ENCODE peak calls at places on chromosomes 1 and 21, in seven cellular contexts. N is ovary; I is SW480; Q is stimulated activated CD8-positive, alpha-beta memory T cell treated with anti-CD3 and anti-CD28 coated beads, Interleukin-4, amount 100 ng/mL, for 48 hours; D is stimulated activated CD4-positive, alpha-beta T cell treated with anti-CD3 and anti-CD28 coated beads, TNF-alpha, amount 100 ng/mL, for 4 hours; U is LNCaP clone FGC; W is Daoy. X is an unnamed sample.

GRCh38 chr1:226598455-226598849 is 49.9 kb downstream of the STUM start:
- DNase-seq in N (no peak), I (no peak), Q (no peak), D (no peak), U (no peak), W (no peak), X (peak)

GRCh38 chr1:3522112-3522511 is 67.6 kb downstream of the ARHGEF16 start:
- DNase-seq in N (no peak), I (no peak), Q (no peak), D (no peak), U (no peak), W (no peak), X (no peak)

GRCh38 chr1:214043167-214043566 is 55.4 kb downstream of the PROX1 start:
- DNase-seq in N (no peak), I (no peak), Q (no peak), D (no peak), U (no peak), W (no peak), X (no peak)

GRCh38 chr1:244672961-244673695 is 20.2 kb downstream of the DESI2 start:
- DNase-seq in N (peak), I (no peak), Q (no peak), D (no peak), U (no peak), W (no peak), X (no peak)

GRCh38 chr1:200028586-200029034 is 1.1 kb downstream of the NR5A2 start:
- DNase-seq in N (no peak), I (no peak), Q (no peak), D (no peak), U (no peak), W (no peak), X (no peak)

GRCh38 chr21:22597660-22598255 is 1599.5 kb downstream of the NCAM2 start:
- DNase-seq in N (no peak), I (no peak), Q (no peak), D (no peak), U (no peak), W (peak), X (no peak)

GRCh38 chr21:14968029-14968428 is 96.8 kb downstream of the NRIP1 start:
- DNase-seq in N (no peak), I (no peak), Q (no peak), D (no peak), U (no peak), W (no peak), X (no peak)

GRCh38 chr21:46543306-46543705 is 61.6 kb downstream of the S100B start:
- DNase-seq in N (no peak), I (no peak), Q (no peak), D (no peak), U (no peak), W (no peak), X (no peak)

GRCh38 chr1:157648317-157648716 is 50.4 kb upstream of the FCRL4 start:
- DNase-seq in N (no peak), I (no peak), Q (no peak), D (no peak), U (no peak), W (no peak), X (no peak)

GRCh38 chr1:27672750-27673112 is 739 bp upstream of the IFI6 start:
- DNase-seq in N (no peak), I (no peak), Q (no peak), D (no peak), U (no peak), W (no peak), X (no peak)

GRCh38 chr21:45662623-45663015 is 19.1 kb downstream of the PCBP3 start:
- DNase-seq in N (no peak), I (no peak), Q (no peak), D (no peak), U (peak), W (no peak), X (no peak)

GRCh38 chr1:23927097-23927496 is 13.9 kb upstream of the CNR2 start:
- DNase-seq in N (no peak), I (no peak), Q (no peak), D (no peak), U (no peak), W (no peak), X (no peak)

GRCh38 chr1:85884372-85885035 is 176.3 kb upstream of the ZNHIT6 start:
- DNase-seq in N (no peak), I (peak), Q (no peak), D (no peak), U (no peak), W (peak), X (no peak)

GRCh38 chr1:73722055-73722454 is 475.9 kb downstream of the LRRIQ3 start:
- DNase-seq in N (no peak), I (no peak), Q (no peak), D (no peak), U (no peak), W (no peak), X (no peak)

GRCh38 chr1:58432813-58433668 is 113.5 kb downstream of the OMA1 start:
- DNase-seq in N (peak), I (peak), Q (no peak), D (no peak), U (no peak), W (peak), X (no peak)

GRCh38 chr21:41600116-41600515 is 92.2 kb upstream of the TMPRSS2 start:
- DNase-seq in N (no peak), I (no peak), Q (no peak), D (no peak), U (no peak), W (no peak), X (peak)

GRCh38 chr1:226687476-226687875 is 51.6 kb downstream of the ITPKB start:
- DNase-seq in N (no peak), I (peak), Q (peak), D (no peak), U (no peak), W (no peak), X (no peak)

GRCh38 chr1:116259665-116260064 is 113.4 kb upstream of the ATP1A1 start:
- DNase-seq in N (no peak), I (no peak), Q (no peak), D (no peak), U (no peak), W (no peak), X (no peak)

GRCh38 chr1:84780000-84780716 is 89.9 kb upstream of the SSX2IP start:
- DNase-seq in N (no peak), I (no peak), Q (peak), D (no peak), U (no peak), W (peak), X (no peak)

GRCh38 chr1:40532062-40532389 is 589 bp downstream of the ZNF684 start:
- DNase-seq in N (no peak), I (no peak), Q (no peak), D (no peak), U (no peak), W (no peak), X (no peak)

GRCh38 chr1:205455581-205456382 is at the start of gene BLACAT1:
- DNase-seq in N (no peak), I (no peak), Q (no peak), D (no peak), U (no peak), W (no peak), X (no peak)

GRCh38 chr21:42524341-42525227 is 10.9 kb downstream of the SLC37A1 start:
- DNase-seq in N (peak), I (peak), Q (peak), D (no peak), U (peak), W (peak), X (peak)

GRCh38 chr1:99965646-99966375 is 4.0 kb upstream of the SLC35A3 start:
- DNase-seq in N (no peak), I (no peak), Q (no peak), D (no peak), U (peak), W (no peak), X (no peak)

GRCh38 chr21:46188226-46189212 is 4.3 kb upstream of the SPATC1L start:
- DNase-seq in N (no peak), I (peak), Q (peak), D (no peak), U (peak), W (peak), X (peak)

GRCh38 chr1:201298381-201299367 is 15.4 kb downstream of the PKP1 start:
- DNase-seq in N (no peak), I (peak), Q (no peak), D (no peak), U (no peak), W (no peak), X (no peak)

GRCh38 chr1:14296795-14297194 is 301.7 kb upstream of the KAZN start:
- DNase-seq in N (no peak), I (peak), Q (no peak), D (no peak), U (no peak), W (peak), X (no peak)

GRCh38 chr1:17232759-17233661 is 15.9 kb upstream of the PADI3 start:
- DNase-seq in N (no peak), I (peak), Q (no peak), D (no peak), U (peak), W (peak), X (no peak)

GRCh38 chr1:237911911-237912310 is 21.2 kb upstream of the ZP4 start:
- DNase-seq in N (no peak), I (no peak), Q (no peak), D (no peak), U (no peak), W (no peak), X (no peak)

GRCh38 chr1:94589728-94590127 is 48.2 kb upstream of the F3 start:
- DNase-seq in N (no peak), I (no peak), Q (no peak), D (no peak), U (no peak), W (no peak), X (no peak)

GRCh38 chr1:43381609-43382008 is 8.0 kb downstream of the MED8 start:
- DNase-seq in N (no peak), I (no peak), Q (no peak), D (no peak), U (no peak), W (no peak), X (no peak)

GRCh38 chr1:30111431-30111830 is 612.0 kb downstream of the MATN1 start:
- DNase-seq in N (peak), I (peak), Q (peak), D (no peak), U (no peak), W (peak), X (no peak)

GRCh38 chr1:156149374-156150106 is 3.8 kb upstream of the SEMA4A start:
- DNase-seq in N (no peak), I (no peak), Q (no peak), D (no peak), U (no peak), W (no peak), X (no peak)

GRCh38 chr1:21706151-21706835 is 37.1 kb upstream of the RAP1GAP start:
- DNase-seq in N (no peak), I (no peak), Q (no peak), D (no peak), U (no peak), W (no peak), X (no peak)

GRCh38 chr1:87513971-87514660 is 185.4 kb downstream of the LMO4 start:
- DNase-seq in N (no peak), I (no peak), Q (no peak), D (no peak), U (no peak), W (peak), X (no peak)

GRCh38 chr21:46005481-46005881 is 23.9 kb downstream of the COL6A1 start:
- DNase-seq in N (peak), I (no peak), Q (no peak), D (no peak), U (no peak), W (peak), X (no peak)

GRCh38 chr1:218377143-218377660 is 32.1 kb downstream of the TGFB2 start:
- DNase-seq in N (no peak), I (peak), Q (peak), D (peak), U (no peak), W (peak), X (no peak)

GRCh38 chr1:63774617-63775417 is 1.0 kb downstream of the ROR1 start:
- DNase-seq in N (peak), I (peak), Q (peak), D (no peak), U (no peak), W (peak), X (peak)

GRCh38 chr1:47951545-47952235 is 45.5 kb downstream of the TRABD2B start:
- DNase-seq in N (no peak), I (no peak), Q (no peak), D (no peak), U (no peak), W (no peak), X (no peak)